ENCODE peak calls at places on chromosomes 2 and 18, in eight cellular contexts. D, M, B, Y, V, W, Z and R are unnamed samples.

GRCh38 chr2:101439716-101440115 is 35.2 kb downstream of the RFX8 start:
- DNase-seq in Y (no peak), D (no peak), M (no peak), B (no peak), V (no peak), Z (no peak), W (no peak), R (no peak)

GRCh38 chr18:50819027-50819726 is 639 bp downstream of the MRO start:
- DNase-seq in Y (peak), W (peak), Z (no peak), M (peak), B (no peak), D (peak), V (no peak), R (no peak)

GRCh38 chr2:8171608-8172007 is 510.2 kb upstream of the ID2 start:
- DNase-seq in V (no peak), B (peak), Y (peak), M (peak), Z (no peak), D (no peak), W (no peak), R (no peak)

GRCh38 chr2:106223347-106223746 is 29.2 kb upstream of the UXS1 start:
- DNase-seq in B (no peak), D (no peak), Z (no peak), Y (no peak), V (no peak), M (no peak), W (no peak), R (no peak)

GRCh38 chr2:85131116-85131515 is 2.1 kb upstream of the TCF7L1 start:
- DNase-seq in W (peak), Y (peak), V (no peak), D (peak), B (peak), M (peak), Z (peak), R (no peak)

GRCh38 chr18:9708882-9709877 is 1.1 kb downstream of the RAB31 start:
- DNase-seq in D (peak), Y (peak), B (no peak), W (peak), V (no peak), Z (no peak), M (peak), R (no peak)

GRCh38 chr2:105590780-105591660 is 153.7 kb upstream of the NCK2 start:
- DNase-seq in Y (no peak), D (no peak), Z (no peak), V (no peak), B (no peak), W (no peak), M (no peak), R (no peak)

GRCh38 chr2:191574232-191574631 is 103.7 kb upstream of the NABP1 start:
- DNase-seq in V (no peak), Z (no peak), W (no peak), D (no peak), M (no peak), Y (peak), B (peak), R (no peak)

GRCh38 chr2:88658890-88659881 is 31.9 kb upstream of the EIF2AK3 start:
- DNase-seq in Y (peak), Z (peak), W (peak), M (peak), B (peak), V (peak), D (no peak), R (no peak)

GRCh38 chr2:223613017-223613950 is 11.1 kb upstream of the SCG2 start:
- DNase-seq in Z (peak), M (peak), B (peak), W (peak), D (peak), Y (peak), V (peak), R (no peak)

GRCh38 chr2:231308631-231309414 is 86.7 kb upstream of the B3GNT7 start:
- DNase-seq in W (no peak), V (no peak), D (no peak), B (peak), M (peak), Y (peak), Z (peak), R (no peak)

GRCh38 chr2:39603436-39603835 is 62.3 kb upstream of the TMEM178A start:
- DNase-seq in Y (peak), W (no peak), D (peak), V (no peak), B (peak), Z (peak), M (peak), R (no peak)

GRCh38 chr2:106789185-106789584 is 96.8 kb downstream of the ST6GAL2 start:
- DNase-seq in Z (no peak), V (no peak), W (no peak), Y (peak), D (peak), B (peak), M (no peak), R (no peak)

GRCh38 chr2:72165792-72166191 is 18.1 kb upstream of the CYP26B1 start:
- DNase-seq in D (no peak), W (no peak), B (peak), V (no peak), Y (peak), M (no peak), Z (no peak), R (no peak)

GRCh38 chr2:150677561-150677960 is 190.1 kb upstream of the RND3 start:
- DNase-seq in Z (no peak), Y (no peak), V (no peak), M (no peak), W (no peak), D (no peak), B (no peak), R (no peak)

GRCh38 chr18:25164837-25165791 is 186.9 kb downstream of the ZNF521 start:
- DNase-seq in D (peak), M (peak), B (peak), V (no peak), W (no peak), Y (peak), Z (peak), R (no peak)
- TF ChIP-seq CTCF in D (no peak), M (no peak), B (peak), V (no peak), W (no peak), Y (no peak), Z (no peak), R (no peak)

GRCh38 chr2:147657086-147658000 is 187.5 kb upstream of the ACVR2A start:
- DNase-seq in D (no peak), V (no peak), Y (no peak), W (no peak), M (no peak), B (no peak), Z (no peak), R (no peak)
- TF ChIP-seq CTCF in D (no peak), V (no peak), Y (no peak), W (no peak), M (no peak), B (no peak), Z (no peak), R (no peak)

GRCh38 chr2:45083175-45083574 is 73.9 kb upstream of the SIX2 start:
- DNase-seq in Y (no peak), B (peak), Z (no peak), M (no peak), D (peak), V (no peak), W (no peak), R (no peak)
- TF ChIP-seq CTCF in Y (no peak), B (no peak), Z (no peak), M (no peak), D (no peak), V (no peak), W (no peak), R (no peak)

DNA sequence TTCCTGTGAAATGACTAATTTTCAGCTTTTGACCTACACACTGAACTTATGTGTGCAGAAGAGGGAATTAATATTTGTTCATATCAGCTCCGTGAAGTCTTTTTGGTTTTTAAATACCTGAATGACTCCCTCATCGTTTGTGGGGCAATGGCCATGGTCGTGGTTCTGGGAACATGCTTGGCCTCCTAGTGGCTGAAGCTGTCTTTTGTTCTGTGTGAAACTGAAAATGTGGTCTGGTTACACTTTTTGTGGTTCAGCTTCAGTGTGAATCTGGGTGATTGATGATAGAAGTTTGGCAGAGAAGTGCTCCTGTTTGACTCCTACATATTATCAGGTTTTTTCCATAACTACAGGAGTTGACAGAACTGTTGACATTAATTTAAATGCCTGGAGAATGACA is 408.2 kb downstream of the THSD7B start:
- DNase-seq in V (no peak), M (peak), B (peak), D (peak), W (no peak), Z (no peak), Y (peak), R (no peak)
- TF ChIP-seq CTCF in V (no peak), M (peak), B (peak), D (peak), W (peak), Z (no peak), Y (peak), R (no peak)

GRCh38 chr18:45847119-45847518 is 21.6 kb downstream of the SIGLEC15 start:
- DNase-seq in V (no peak), Z (no peak), D (no peak), M (no peak), B (no peak), W (no peak), Y (no peak), R (no peak)

GRCh38 chr18:45849529-45849928 is 24.1 kb downstream of the SIGLEC15 start:
- DNase-seq in Z (no peak), W (no peak), M (no peak), V (no peak), B (no peak), Y (no peak), D (no peak), R (no peak)

GRCh38 chr18:45852631-45853030 is 27.2 kb downstream of the SIGLEC15 start:
- DNase-seq in W (no peak), D (no peak), Y (no peak), B (no peak), M (no peak), V (no peak), Z (no peak), R (no peak)

GRCh38 chr18:45851196-45851925 is 25.9 kb downstream of the SIGLEC15 start:
- DNase-seq in W (no peak), V (no peak), M (peak), Z (no peak), D (no peak), B (no peak), Y (no peak), R (no peak)

GRCh38 chr18:45850021-45850420 is 24.5 kb downstream of the SIGLEC15 start:
- DNase-seq in V (no peak), D (no peak), B (peak), M (no peak), Z (no peak), Y (peak), W (no peak), R (no peak)
- TF ChIP-seq CTCF in V (no peak), D (no peak), B (peak), M (peak), Z (peak), Y (peak), W (no peak), R (no peak)

DNA sequence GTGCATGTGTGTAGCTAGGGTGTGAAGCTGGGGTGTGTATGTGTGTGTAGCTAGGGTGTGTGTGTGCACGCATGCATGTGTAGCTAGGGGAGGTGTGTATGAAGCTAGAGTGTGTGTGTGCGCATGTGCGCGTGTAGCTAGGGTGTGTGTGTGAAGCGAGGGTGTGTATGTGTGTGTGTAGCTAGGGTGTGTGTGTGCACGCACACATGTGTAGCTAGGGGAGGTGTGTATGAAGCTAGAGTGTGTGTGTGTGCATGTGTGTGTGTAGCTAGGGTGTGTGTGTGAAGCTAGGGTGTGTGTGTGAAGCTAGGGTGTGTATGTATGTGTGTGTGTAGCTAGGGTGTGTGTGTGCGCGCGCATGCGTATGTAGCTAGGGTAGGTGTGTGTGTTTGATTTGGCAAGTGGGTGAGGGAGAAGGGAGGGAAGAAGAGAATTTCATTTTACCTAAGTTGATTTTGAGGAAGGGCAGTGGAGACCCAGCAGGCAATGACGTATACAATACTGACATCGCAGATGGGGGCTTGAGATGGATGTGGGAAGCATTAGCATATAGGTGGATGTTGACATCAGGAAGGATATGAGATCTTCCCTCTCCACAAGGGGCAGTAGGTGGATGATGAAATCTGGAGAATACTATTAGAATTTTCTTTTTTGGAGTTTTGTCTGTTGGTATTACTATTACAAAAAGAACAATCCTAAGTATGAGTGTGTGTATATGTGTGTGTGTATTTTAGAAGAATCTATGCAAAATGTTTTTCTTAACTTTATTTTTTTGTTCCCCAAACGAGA is 70.7 kb downstream of the PRELID3A start:
- DNase-seq in M (no peak), B (no peak), D (peak), Y (no peak), W (no peak), Z (no peak), V (no peak), R (no peak)
- TF ChIP-seq CTCF in M (no peak), B (peak), D (no peak), Y (no peak), W (no peak), Z (peak), V (no peak), R (no peak)